ENCODE peak calls at places on chromosomes 5 and 9, in five cellular contexts. T, Z, D, N and J are unnamed samples.

GRCh38 chr5:129014185-129014584 is 48.9 kb downstream of the SLC27A6 start:
- DNase-seq in D (no peak), Z (no peak), T (no peak), N (no peak), J (no peak)

GRCh38 chr9:16154570-16155078 is 601.8 kb downstream of the CCDC171 start:
- DNase-seq in T (no peak), Z (peak; percentile 75), D (no peak), N (no peak), J (no peak)

GRCh38 chr5:173953528-173954090 is 35.4 kb upstream of the C5orf47 start:
- DNase-seq in D (no peak), N (no peak), Z (no peak), T (no peak), J (no peak)

GRCh38 chr5:60248900-60249299 is 355.4 kb upstream of the PDE4D start:
- DNase-seq in Z (no peak), T (no peak), D (no peak), N (peak; percentile 18), J (no peak)

GRCh38 chr5:173881811-173882575 is 6.2 kb upstream of the CPEB4 start:
- DNase-seq in T (no peak), N (no peak), Z (no peak), D (no peak), J (no peak)

GRCh38 chr5:167442922-167443321 is 848.5 kb upstream of the WWC1 start:
- DNase-seq in D (no peak), N (no peak), T (no peak), Z (no peak), J (no peak)

GRCh38 chr9:134502261-134503211 is 139.1 kb upstream of the COL5A1 start:
- DNase-seq in Z (peak; percentile 48), D (peak; percentile 79), T (no peak), N (peak; percentile 89), J (no peak)

GRCh38 chr5:179732918-179733763 is 519 bp downstream of the MAML1 start:
- DNase-seq in N (peak; percentile 56), D (peak; percentile 25), Z (no peak), T (no peak), J (no peak)

GRCh38 chr9:108784998-108785397 is 70.8 kb downstream of the ACTL7B start:
- DNase-seq in N (no peak), T (no peak), D (no peak), Z (no peak), J (no peak)

GRCh38 chr5:175257128-175257846 is 186.7 kb downstream of the DRD1 start:
- DNase-seq in N (no peak), Z (no peak), T (no peak), D (no peak), J (no peak)

GRCh38 chr5:180026320-180026719 is 45.2 kb downstream of the RNF130 start:
- DNase-seq in D (no peak), N (no peak), Z (no peak), T (no peak), J (no peak)

GRCh38 chr5:149712439-149713147 is 17.5 kb upstream of the PPARGC1B start:
- DNase-seq in N (no peak), T (no peak), D (no peak), Z (no peak), J (no peak)

GRCh38 chr9:134994926-134995791 is 77.4 kb upstream of the FCN1 start:
- DNase-seq in N (no peak), D (no peak), T (no peak), Z (peak; percentile 19), J (no peak)

GRCh38 chr5:138573949-138574670 is 1.1 kb downstream of the HSPA9 start:
- DNase-seq in D (no peak), T (no peak), N (no peak), Z (no peak), J (no peak)

GRCh38 chr5:93746406-93747056 is 5.1 kb upstream of the POU5F2 start:
- DNase-seq in D (no peak), T (no peak), Z (no peak), N (no peak), J (no peak)

GRCh38 chr9:759983-760715 is 81.3 kb upstream of the DMRT1 start:
- DNase-seq in D (no peak), Z (no peak), N (no peak), T (no peak), J (no peak)

GRCh38 chr5:149639718-149640117 is 58.4 kb downstream of the ARHGEF37 start:
- DNase-seq in T (no peak), Z (no peak), N (peak; percentile 46), D (no peak), J (no peak)

GRCh38 chr5:5511904-5512416 is 89.5 kb downstream of the ICE1 start:
- DNase-seq in Z (no peak), D (no peak), T (no peak), N (no peak), J (no peak)

GRCh38 chr5:96721351-96721970 is 59.3 kb downstream of the CAST start:
- DNase-seq in T (no peak), N (no peak), D (no peak), Z (no peak), J (no peak)

GRCh38 chr5:72841756-72842535 is 25.5 kb downstream of the TNPO1 start:
- DNase-seq in T (no peak), D (no peak), N (no peak), Z (no peak), J (no peak)

GRCh38 chr5:151146003-151146524 is 11.5 kb downstream of the ANXA6 start:
- DNase-seq in D (no peak), N (no peak), Z (no peak), T (no peak), J (no peak)

GRCh38 chr9:101904845-101905244 is 166.4 kb upstream of the GRIN3A start:
- DNase-seq in Z (no peak), D (no peak), T (no peak), N (no peak), J (no peak)

GRCh38 chr5:172696171-172696849 is 55.2 kb downstream of the NEURL1B start:
- DNase-seq in N (no peak), T (no peak), Z (no peak), D (peak; percentile 61), J (no peak)

GRCh38 chr5:37248387-37248969 is 698 bp downstream of the CPLANE1 start:
- DNase-seq in D (no peak), Z (no peak), T (no peak), N (no peak), J (no peak)

GRCh38 chr5:34002629-34003328 is 5.1 kb downstream of the AMACR start:
- DNase-seq in Z (no peak), T (no peak), D (no peak), N (no peak), J (no peak)

GRCh38 chr9:129990269-129991005 is 52.6 kb downstream of the FNBP1 start:
- DNase-seq in N (no peak), D (no peak), T (no peak), Z (no peak), J (no peak)

GRCh38 chr9:129987941-129988340 is 55.0 kb downstream of the FNBP1 start:
- DNase-seq in N (no peak), D (no peak), T (no peak), Z (no peak), J (no peak)

GRCh38 chr9:129989740-129990139 is 53.2 kb downstream of the FNBP1 start:
- DNase-seq in N (no peak), T (no peak), Z (no peak), D (no peak), J (no peak)

GRCh38 chr9:129988607-129989361 is 54.2 kb downstream of the FNBP1 start:
- DNase-seq in D (no peak), Z (no peak), T (no peak), N (no peak), J (no peak)

GRCh38 chr9:129989362-129989708 is 53.7 kb downstream of the FNBP1 start:
- DNase-seq in D (no peak), N (no peak), Z (no peak), T (no peak), J (no peak)
- H3K27ac ChIP-seq in D (peak overlapping the region; percentile 12), N (no peak overlapping the region), Z (peak overlapping the region; percentile 74), T (no peak overlapping the region), J (peak overlapping the region; percentile 83)

DNA sequence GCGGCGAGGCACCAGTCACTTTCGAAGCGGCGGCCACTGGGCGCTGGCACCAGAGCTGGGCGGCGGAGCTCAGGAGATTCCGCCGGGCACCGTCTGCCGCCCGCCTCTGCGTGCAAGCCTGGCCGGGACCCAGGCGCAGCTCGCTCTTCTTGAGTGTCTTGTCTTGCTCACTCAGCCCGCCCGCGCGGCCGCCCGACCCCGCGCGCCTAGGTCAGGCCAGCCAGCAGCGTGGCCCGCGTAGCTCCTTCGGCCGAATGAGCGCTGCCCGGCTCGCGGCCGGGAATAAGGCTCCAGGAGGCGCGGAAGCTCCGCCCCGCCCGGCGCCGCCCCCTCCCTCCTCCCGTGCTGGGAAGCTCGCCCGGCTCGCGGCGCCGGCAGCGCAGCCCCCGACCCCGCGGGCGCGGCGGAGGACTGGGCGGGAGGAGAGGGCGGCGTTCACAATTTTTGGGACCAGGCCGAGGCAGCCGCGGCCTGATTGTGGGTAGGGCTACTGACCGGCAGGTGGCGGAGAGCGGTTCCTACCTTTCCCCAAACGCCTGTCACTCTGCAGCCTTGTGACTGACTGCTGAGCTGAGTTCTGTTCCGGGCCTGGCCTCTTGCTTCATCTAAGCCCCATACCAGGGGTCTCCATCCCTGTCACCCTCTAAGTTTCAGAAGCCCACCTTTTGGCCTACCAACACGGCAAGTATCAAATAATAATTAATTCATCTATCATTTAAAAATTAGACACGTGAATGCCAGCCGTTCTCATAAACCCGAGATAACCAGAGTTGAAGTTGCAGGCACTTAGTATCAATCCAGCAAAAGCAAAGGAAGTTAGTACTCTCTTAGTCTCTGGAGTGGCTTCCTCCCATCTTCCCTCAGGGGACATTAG is at the start of gene HBEGF:
- DNase-seq in N (peak; percentile 83), T (peak; percentile 74), D (peak; percentile 80), Z (peak; percentile 91), J (no peak)
- TF ChIP-seq POLR2A in N (peak; percentile 90), T (peak; percentile 82), D (peak; percentile 95), Z (peak; percentile 87), J (peak; percentile 77)

GRCh38 chr5:40676643-40677333 is 2.9 kb upstream of the PTGER4 start:
- DNase-seq in N (no peak), D (peak; percentile 25), Z (no peak), T (no peak), J (no peak)
- TF ChIP-seq CTCF in N (no peak), D (no peak), Z (no peak), T (no peak), J (no peak)

GRCh38 chr9:127293767-127294166 is 29.2 kb downstream of the GARNL3 start:
- DNase-seq in T (no peak), D (no peak), N (no peak), Z (no peak), J (no peak)
- H3K27ac ChIP-seq in T (no peak overlapping the region), D (peak overlapping the region; percentile 17), N (peak overlapping the region; percentile 76), Z (no peak overlapping the region), J (no peak overlapping the region)

GRCh38 chr9:128881884-128882676 is at the start of the genes KYAT1 and LRRC8A:
- DNase-seq in N (peak; percentile 98), Z (peak; percentile 99), D (peak; percentile 96), T (peak; percentile 92), J (peak; percentile 85)
- TF ChIP-seq POLR2A in N (peak; percentile 64), Z (peak; percentile 73), D (peak; percentile 87), T (peak; percentile 75), J (peak; percentile 92)

DNA sequence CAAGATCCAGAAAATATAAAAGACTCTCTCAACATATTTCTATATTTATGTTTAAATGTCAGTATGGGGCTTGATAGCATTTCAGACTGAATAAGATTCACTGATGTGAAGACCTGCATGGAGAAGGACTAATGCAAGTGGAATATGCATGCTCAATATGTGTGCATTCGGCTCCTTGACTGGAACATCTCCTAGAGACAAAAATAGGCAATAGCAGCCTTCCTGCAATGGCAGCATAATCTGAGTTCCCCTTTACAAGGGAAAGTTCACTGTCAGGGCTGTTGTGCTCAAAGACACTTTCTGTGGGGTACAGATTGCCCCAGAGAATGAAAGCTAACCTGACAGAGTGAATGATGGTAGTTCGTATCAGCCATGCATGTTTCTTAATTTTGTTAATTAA is 42.4 kb downstream of the STARD4 start:
- DNase-seq in T (no peak), N (no peak), Z (no peak), D (no peak), J (no peak)
- TF ChIP-seq CTCF in T (no peak), N (no peak), Z (no peak), D (no peak), J (no peak)